ENCODE peak calls at places on chromosome 16, in seven cellular contexts. W is tibial nerve, Y is upper lobe of left lung, A is transverse colon, N is K562, X is A549, L is stomach. I is an unnamed sample.

GRCh38 chr16:68378436-68379415 is 67.9 kb downstream of the PRMT7 start:
- DNase-seq in Y (peak), W (no peak), X (no peak), N (no peak), L (no peak), A (no peak), I (no peak)

GRCh38 chr16:60225541-60225940 is 1491.4 kb upstream of the GOT2 start:
- DNase-seq in L (no peak), Y (no peak), W (no peak), N (no peak), X (no peak), A (no peak), I (no peak)

GRCh38 chr16:53945996-53946395 is 242.0 kb downstream of the FTO start:
- DNase-seq in X (peak), N (peak), L (no peak), W (no peak), A (no peak), Y (no peak), I (no peak)

GRCh38 chr16:17457513-17457912 is 13.2 kb downstream of the XYLT1 start:
- DNase-seq in Y (no peak), W (no peak), N (no peak), A (no peak), L (no peak), X (no peak), I (no peak)

GRCh38 chr16:19991614-19992013 is 82.1 kb downstream of the GPR139 start:
- DNase-seq in L (no peak), A (no peak), X (no peak), N (peak), Y (no peak), W (no peak), I (no peak)

GRCh38 chr16:22323173-22323997 is 26.2 kb downstream of the POLR3E start:
- DNase-seq in L (no peak), X (no peak), Y (peak), W (no peak), N (no peak), A (no peak), I (no peak)

GRCh38 chr16:1343428-1344242 is 8.0 kb downstream of the TSR3 start:
- DNase-seq in L (no peak), A (no peak), X (no peak), Y (peak), W (no peak), N (no peak), I (no peak)

GRCh38 chr16:1261131-1261917 is 5.5 kb downstream of the TPSD1 start:
- DNase-seq in N (no peak), L (no peak), Y (peak), W (no peak), X (no peak), A (no peak), I (no peak)

GRCh38 chr16:72848759-72849664 is 198.9 kb downstream of the ZFHX3 start:
- DNase-seq in W (peak), N (peak), A (peak), Y (peak), X (peak), L (peak), I (peak)

GRCh38 chr16:22641030-22641671 is 130.5 kb downstream of the NPIPB5 start:
- DNase-seq in A (no peak), Y (no peak), L (no peak), N (peak), X (peak), W (no peak), I (no peak)

GRCh38 chr16:56101480-56101879 is 89.8 kb upstream of the GNAO1 start:
- DNase-seq in Y (no peak), W (no peak), A (no peak), L (no peak), N (no peak), X (no peak), I (peak)

GRCh38 chr16:11060856-11061255 is 116.5 kb downstream of the CLEC16A start:
- DNase-seq in A (no peak), L (no peak), Y (no peak), N (peak), W (no peak), X (no peak), I (no peak)

GRCh38 chr16:68859827-68860226 is 16.5 kb downstream of the TANGO6 start:
- DNase-seq in N (no peak), X (no peak), A (no peak), Y (no peak), W (no peak), L (no peak), I (no peak)

GRCh38 chr16:75032655-75033054 is 33.8 kb downstream of the ZNRF1 start:
- DNase-seq in A (no peak), W (no peak), X (no peak), N (no peak), Y (no peak), L (no peak), I (no peak)

GRCh38 chr16:8682551-8683259 is 8.3 kb downstream of the ABAT start:
- DNase-seq in W (no peak), X (no peak), Y (no peak), N (no peak), L (no peak), A (no peak), I (no peak)

GRCh38 chr16:57115504-57116182 is 23.3 kb downstream of the CPNE2 start:
- DNase-seq in X (no peak), A (no peak), W (no peak), L (no peak), N (no peak), Y (peak), I (no peak)

DNA sequence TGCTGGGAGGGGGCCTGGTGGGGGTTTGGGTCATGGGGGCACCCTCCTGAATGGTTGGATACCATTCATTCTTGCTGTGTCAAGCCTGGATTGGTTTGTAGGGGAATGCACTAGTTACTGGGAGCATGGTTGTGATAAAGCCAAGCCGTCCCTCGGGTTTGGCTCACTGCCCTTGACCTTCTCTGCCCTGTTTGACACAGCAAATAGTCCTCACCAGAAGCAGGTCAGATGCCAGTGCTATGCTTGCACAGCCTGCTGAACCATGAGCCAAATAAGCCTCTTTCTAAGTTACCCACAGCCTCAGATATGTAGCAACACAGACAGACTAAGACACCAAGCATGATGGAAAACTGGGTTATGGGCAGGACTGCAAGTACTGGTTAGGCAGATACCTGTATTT is 14.6 kb downstream of the ZNF778 start:
- DNase-seq in A (no peak), W (no peak), L (no peak), Y (no peak), X (no peak), N (no peak), I (no peak)
- TF ChIP-seq EP300 in A (no peak), W (no peak), L (no peak), Y (no peak), X (no peak), N (no peak), I (no peak)

DNA sequence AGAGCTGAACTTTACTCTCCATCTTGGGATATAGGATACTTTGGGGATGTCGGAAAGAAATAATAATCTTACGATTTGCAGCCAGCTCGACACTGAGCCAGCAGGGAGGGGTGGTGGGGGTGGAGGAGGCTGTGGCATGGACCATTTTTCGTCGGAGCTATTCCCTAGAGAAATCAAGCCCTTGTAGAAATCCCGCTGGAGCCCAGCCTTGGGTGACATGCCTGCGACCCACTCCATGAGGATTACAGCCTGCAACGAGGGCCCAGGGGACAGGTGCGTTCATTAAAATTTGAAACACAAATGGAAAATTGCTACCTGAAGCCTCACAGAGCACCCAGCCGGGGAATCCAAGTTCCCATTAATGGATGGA is 82.8 kb upstream of the GSE1 start:
- DNase-seq in Y (no peak), N (no peak), W (no peak), L (no peak), A (no peak), X (no peak), I (no peak)
- TF ChIP-seq EP300 in Y (no peak), N (no peak), W (no peak), L (no peak), A (no peak), X (no peak), I (no peak)

GRCh38 chr16:63975669-63976068 is 1146.2 kb downstream of the CDH11 start:
- DNase-seq in W (no peak), L (no peak), A (no peak), X (no peak), N (no peak), Y (no peak), I (no peak)
- TF ChIP-seq EP300 in W (no peak), L (no peak), A (no peak), X (no peak), N (no peak), Y (no peak), I (no peak)

GRCh38 chr16:88455610-88456355 is 2.7 kb downstream of the ZFPM1 start:
- DNase-seq in X (peak), W (no peak), Y (peak), A (peak), L (peak), N (peak), I (no peak)
- TF ChIP-seq EP300 in X (no peak), W (no peak), Y (no peak), A (no peak), L (no peak), N (peak), I (no peak)